ENCODE peak calls at places on chromosomes 6 and 20, in eight cellular contexts. Q is body of pancreas; R is pancreas; F is HCT116; S is heart left ventricle; L is naive thymus-derived CD4-positive, alpha-beta T cell; U is left lung; I is ovary. G is an unnamed sample.

GRCh38 chr6:111382476-111383294 is 100.3 kb downstream of the REV3L start:
- DNase-seq in U (peak; percentile 36), I (no peak), Q (no peak), R (no peak), F (no peak), S (peak; percentile 56), L (no peak), G (no peak)

GRCh38 chr6:38567436-38567835 is 72.3 kb downstream of the BTBD9 start:
- DNase-seq in L (no peak), I (peak; percentile 87), S (peak; percentile 85), Q (peak; percentile 49), R (peak; percentile 15), U (peak; percentile 39), F (peak; percentile 21), G (no peak)

GRCh38 chr20:2006452-2007381 is 12.9 kb upstream of the PDYN start:
- DNase-seq in L (no peak), F (peak; percentile 19), Q (no peak), S (no peak), I (no peak), R (no peak), U (no peak), G (peak; percentile 37)

GRCh38 chr6:4620284-4621228 is 155.6 kb upstream of the CDYL start:
- DNase-seq in S (no peak), L (no peak), F (no peak), R (no peak), Q (no peak), U (no peak), I (no peak), G (no peak)

GRCh38 chr6:140437619-140438345 is 1063.3 kb upstream of the CITED2 start:
- DNase-seq in Q (no peak), R (no peak), F (no peak), S (no peak), U (no peak), I (no peak), L (no peak), G (no peak)

GRCh38 chr6:136226027-136226673 is 24.0 kb downstream of the MTFR2 start:
- DNase-seq in F (peak; percentile 36), U (peak; percentile 54), L (peak; percentile 40), R (peak; percentile 21), I (peak; percentile 66), Q (peak; percentile 57), S (no peak), G (no peak)

GRCh38 chr6:112330877-112331260 is 16.3 kb upstream of the RFPL4B start:
- DNase-seq in Q (no peak), I (no peak), F (no peak), U (no peak), R (no peak), L (no peak), S (no peak), G (no peak)

GRCh38 chr6:81938014-81938761 is 185.7 kb upstream of the TENT5A start:
- DNase-seq in S (no peak), Q (peak; percentile 31), I (no peak), L (no peak), R (peak; percentile 29), U (no peak), F (peak; percentile 96), G (no peak)

GRCh38 chr20:438581-439469 is 23.5 kb downstream of the TBC1D20 start:
- DNase-seq in I (no peak), L (peak; percentile 60), U (no peak), F (no peak), S (peak; percentile 39), Q (peak; percentile 29), R (no peak), G (no peak)

GRCh38 chr6:35607517-35608233 is 81.0 kb downstream of the FKBP5 start:
- DNase-seq in Q (no peak), F (no peak), U (no peak), S (no peak), R (no peak), I (no peak), L (no peak), G (no peak)
- H3K4me1 ChIP-seq in Q (peaks cover 20% of the 10 kb centered on the region), F (peaks cover 58% of the 10 kb centered on the region), U (peaks cover 5% of the 10 kb centered on the region), S (peaks cover 6% of the 10 kb centered on the region), R (peaks cover 11% of the 10 kb centered on the region), I (peaks cover 8% of the 10 kb centered on the region), L (peaks cover 62% of the 10 kb centered on the region), G (no peaks in the 10 kb centered on the region)

DNA sequence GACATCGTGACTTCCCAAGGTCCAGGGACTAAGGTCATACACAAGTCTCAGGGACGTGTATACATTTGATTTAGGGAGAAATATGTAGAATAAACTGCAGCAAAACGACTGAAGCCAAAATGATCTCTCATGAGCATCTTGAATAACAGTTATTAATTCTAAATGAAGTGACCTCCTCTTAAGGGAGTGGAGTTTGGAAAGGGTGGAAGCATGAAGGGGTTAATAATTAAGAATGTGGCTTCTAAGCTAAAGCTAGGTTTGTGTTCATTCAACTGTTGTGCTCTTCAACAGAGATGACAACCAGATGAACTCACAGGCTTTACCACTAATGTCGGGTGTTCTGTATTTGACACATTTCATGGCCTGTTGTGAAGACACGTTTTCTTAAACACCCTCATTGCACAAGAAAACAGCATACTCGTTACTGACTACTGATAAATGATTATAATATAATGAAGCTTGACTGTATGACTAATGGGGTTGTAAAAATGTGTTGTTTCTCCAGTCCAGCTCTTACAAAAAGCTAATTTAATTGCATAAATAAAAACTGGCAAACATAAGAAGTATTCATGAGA is 1.5 kb downstream of the PPP1R14C start:
- DNase-seq in F (no peak), I (no peak), Q (no peak), L (no peak), U (no peak), R (no peak), S (no peak), G (no peak)
- H3K4me3 ChIP-seq in F (peak overlapping the region; percentile 60), I (no peak overlapping the region), Q (no peak overlapping the region), L (no peak overlapping the region), U (peak overlapping the region; percentile 48), R (no peak overlapping the region), S (peak overlapping the region; percentile 61), G (no peak overlapping the region)

GRCh38 chr6:31697555-31697954 is 5.6 kb downstream of the ABHD16A start:
- DNase-seq in F (no peak), L (no peak), U (no peak), I (no peak), Q (no peak), S (no peak), R (no peak), G (no peak)
- H3K36me3 ChIP-seq in F (no peaks in the 10 kb centered on the region), L (peaks cover 11% of the 10 kb centered on the region), U (no peaks in the 10 kb centered on the region), I (no peaks in the 10 kb centered on the region), Q (no peaks in the 10 kb centered on the region), S (peaks cover 80% of the 10 kb centered on the region), R (peaks cover 3% of the 10 kb centered on the region), G (peaks cover 2% of the 10 kb centered on the region)

GRCh38 chr6:71391126-71391525 is 102.5 kb downstream of the OGFRL1 start:
- DNase-seq in U (no peak), I (no peak), F (no peak), Q (no peak), L (no peak), R (no peak), S (no peak), G (no peak)

GRCh38 chr6:71386215-71386614 is 97.6 kb downstream of the OGFRL1 start:
- DNase-seq in L (no peak), F (no peak), Q (no peak), U (no peak), I (no peak), R (no peak), S (no peak), G (no peak)

GRCh38 chr6:71388068-71388744 is 99.6 kb downstream of the OGFRL1 start:
- DNase-seq in S (no peak), F (no peak), L (no peak), R (no peak), I (no peak), Q (no peak), U (no peak), G (no peak)

GRCh38 chr6:71387179-71387578 is 98.6 kb downstream of the OGFRL1 start:
- DNase-seq in L (no peak), F (no peak), I (no peak), R (no peak), U (no peak), S (no peak), Q (no peak), G (no peak)

DNA sequence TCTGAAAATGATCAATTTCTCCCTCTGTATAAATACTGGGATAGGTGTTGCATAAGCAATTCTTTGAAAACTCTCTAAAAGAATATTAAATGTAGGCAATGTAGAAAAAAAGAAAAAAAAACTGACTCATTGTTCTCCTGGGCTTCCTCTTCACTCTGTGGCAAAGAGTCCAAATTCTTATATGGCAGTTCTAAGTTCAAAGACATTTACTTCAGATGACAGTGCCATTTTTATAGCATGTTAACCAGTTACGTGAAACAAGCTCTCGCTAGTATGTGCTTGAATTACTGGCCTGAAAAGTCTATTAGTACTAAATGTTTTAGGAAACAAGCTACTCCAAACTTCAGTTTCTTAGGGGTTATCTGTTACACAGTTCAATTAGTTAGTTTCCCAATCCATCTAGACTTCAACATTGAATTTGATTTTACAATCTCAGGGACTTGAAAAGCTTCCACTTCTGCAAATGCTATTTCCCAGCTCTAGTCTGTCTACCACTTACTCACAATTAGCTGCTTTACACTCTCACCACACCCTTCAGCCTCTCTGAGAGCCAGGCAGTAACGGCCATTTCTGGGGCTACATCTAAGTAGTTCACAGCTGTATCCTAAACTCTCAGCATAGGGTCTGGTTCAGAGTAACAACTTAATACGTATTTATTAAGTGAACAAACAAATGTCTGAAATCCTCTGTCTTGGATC is 100.4 kb downstream of the OGFRL1 start:
- DNase-seq in R (no peak), L (no peak), Q (no peak), S (no peak), F (no peak), U (no peak), I (no peak), G (no peak)
- H3K4me1 ChIP-seq in R (peaks cover 28% of the 10 kb centered on the region), L (no peaks in the 10 kb centered on the region), Q (peaks cover 48% of the 10 kb centered on the region), S (peaks cover 65% of the 10 kb centered on the region), F (no peaks in the 10 kb centered on the region), U (peaks cover 24% of the 10 kb centered on the region), I (no peaks in the 10 kb centered on the region), G (no peaks in the 10 kb centered on the region)

G was measured in iPS DF 6.9.